ENCODE peak calls at places on chromosomes 6 and 20, in ten cellular contexts. N is tibial artery; G is CD4-positive, alpha-beta memory T cell; O is fibroblast of pulmonary artery; Z is neuronal stem cell; K is body of pancreas; L is RWPE2; C is A549; Y is Caco-2; R is astrocyte. B is an unnamed sample.

GRCh38 chr20:11195899-11196558 is 522.2 kb upstream of the JAG1 start:
- DNase-seq in G (no peak), N (no peak), L (peak), R (peak), Y (no peak), O (peak), K (peak), Z (no peak), C (peak), B (no peak)

GRCh38 chr6:167093922-167094432 is 28.9 kb upstream of the CCR6 start:
- DNase-seq in K (no peak), C (no peak), R (no peak), N (no peak), G (peak), O (no peak), Y (no peak), L (no peak), Z (no peak), B (no peak)

GRCh38 chr6:117829594-117830319 is 77.3 kb upstream of the SLC35F1 start:
- DNase-seq in R (peak), C (peak), N (no peak), O (peak), Y (peak), Z (peak), K (no peak), L (no peak), G (no peak), B (peak)

GRCh38 chr6:159929819-159930218 is 39.0 kb downstream of the MAS1 start:
- DNase-seq in K (peak), O (peak), N (no peak), R (no peak), C (no peak), Z (no peak), G (peak), L (no peak), Y (no peak), B (no peak)

GRCh38 chr6:167302796-167303195 is 11.7 kb downstream of the UNC93A start:
- DNase-seq in R (no peak), Y (no peak), C (no peak), O (no peak), Z (no peak), K (no peak), G (no peak), N (no peak), L (no peak), B (no peak)

GRCh38 chr6:109336221-109336955 is 45.9 kb downstream of the CD164 start:
- DNase-seq in Z (no peak), G (no peak), K (peak), O (peak), Y (no peak), L (no peak), C (peak), R (no peak), N (no peak), B (no peak)

GRCh38 chr6:11171952-11172351 is 60.4 kb upstream of the ERVFRD-1 start:
- DNase-seq in K (no peak), Z (no peak), O (no peak), R (no peak), L (no peak), G (no peak), N (no peak), C (no peak), Y (no peak), B (no peak)

GRCh38 chr6:44053760-44054556 is 73.3 kb downstream of the MRPL14 start:
- DNase-seq in G (no peak), K (no peak), C (no peak), N (no peak), Y (no peak), Z (no peak), O (peak), R (peak), L (no peak), B (no peak)

GRCh38 chr6:148335582-148335981 is 7.1 kb upstream of the SASH1 start:
- DNase-seq in K (no peak), C (peak), L (peak), Z (no peak), O (peak), Y (peak), N (no peak), G (no peak), R (peak), B (no peak)

GRCh38 chr6:144104898-144105487 is 9.6 kb upstream of the SF3B5 start:
- DNase-seq in R (peak), K (peak), Y (peak), G (peak), C (peak), L (no peak), Z (peak), N (no peak), O (peak), B (peak)

GRCh38 chr20:41314386-41314785 is 3.1 kb downstream of the ZHX3 start:
- DNase-seq in N (no peak), C (no peak), K (no peak), G (no peak), Z (no peak), L (no peak), O (no peak), Y (no peak), R (no peak), B (no peak)

GRCh38 chr6:1477432-1478090 is 88.2 kb downstream of the FOXF2 start:
- DNase-seq in G (no peak), N (no peak), Z (no peak), K (no peak), Y (no peak), R (peak), O (peak), C (peak), L (no peak), B (no peak)

GRCh38 chr6:80771941-80772340 is 665.5 kb downstream of the BCKDHB start:
- DNase-seq in O (peak), L (no peak), K (no peak), R (peak), C (no peak), Z (peak), Y (peak), G (no peak), N (no peak), B (no peak)

GRCh38 chr6:27478706-27479318 is 5.9 kb upstream of the ZNF184 start:
- DNase-seq in R (peak), K (peak), O (peak), G (peak), Z (peak), N (peak), L (peak), C (peak), Y (peak), B (peak)

GRCh38 chr6:25053875-25054371 is 118.2 kb upstream of the RIPOR2 start:
- DNase-seq in N (no peak), Y (no peak), Z (no peak), O (peak), L (no peak), K (no peak), C (no peak), R (peak), G (no peak), B (no peak)

GRCh38 chr6:155340464-155341129 is 26.3 kb upstream of the TFB1M start:
- DNase-seq in G (no peak), K (no peak), N (no peak), C (peak), O (peak), Y (no peak), R (peak), Z (no peak), L (no peak), B (no peak)

GRCh38 chr6:75363304-75363703 is 78.7 kb upstream of the TMEM30A start:
- DNase-seq in L (no peak), K (no peak), Y (no peak), N (no peak), G (no peak), C (no peak), R (no peak), Z (no peak), O (no peak), B (no peak)

GRCh38 chr6:2848851-2849250 is 7.2 kb upstream of the SERPINB1 start:
- DNase-seq in Z (no peak), K (no peak), R (no peak), N (no peak), O (no peak), C (no peak), Y (no peak), L (no peak), G (peak), B (no peak)

GRCh38 chr20:5621305-5621704 is 128.9 kb upstream of the SHLD1 start:
- DNase-seq in C (no peak), O (peak), N (no peak), R (peak), K (peak), G (no peak), Z (no peak), Y (no peak), L (no peak), B (no peak)

GRCh38 chr6:106360989-106361430 is 493 bp downstream of the CRYBG1 start:
- DNase-seq in G (peak), Y (peak), Z (peak), C (no peak), R (no peak), O (no peak), L (peak), K (peak), N (no peak), B (no peak)

GRCh38 chr20:20872420-20872819 is 160.0 kb upstream of the RALGAPA2 start:
- DNase-seq in K (no peak), N (no peak), Y (no peak), O (no peak), R (no peak), L (no peak), C (no peak), G (no peak), Z (no peak), B (no peak)

GRCh38 chr20:3092611-3093379 is 8.3 kb upstream of the AVP start:
- DNase-seq in K (no peak), C (no peak), O (no peak), Y (no peak), R (peak), L (no peak), G (peak), N (no peak), Z (no peak), B (no peak)
- H3K4me3 ChIP-seq in K (no peak), C (no peak), O (peak), Y (no peak), R (peak), L (no peak), G (no peak), N (no peak), Z (no peak), B (no peak)

DNA sequence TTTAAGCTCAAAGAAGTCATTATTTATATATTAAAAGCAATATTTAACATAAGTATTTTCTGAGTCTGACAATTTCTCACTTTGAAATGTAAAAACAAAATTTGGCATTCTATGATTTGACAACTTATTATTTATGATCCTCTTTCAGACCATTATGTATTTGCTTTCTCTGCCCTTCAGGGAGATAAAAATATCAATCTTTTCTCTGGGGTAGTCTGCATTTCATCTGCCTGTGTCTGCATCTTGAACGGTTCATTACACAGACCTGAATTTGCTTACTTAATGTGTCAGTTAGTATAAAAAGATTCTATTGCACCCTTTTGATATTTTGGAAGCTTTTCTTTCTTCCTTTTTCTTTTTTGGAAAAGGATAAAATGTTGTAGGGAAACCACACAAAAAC is 354.0 kb upstream of the RGS17 start:
- DNase-seq in Z (no peak), N (no peak), L (no peak), O (no peak), K (no peak), R (no peak), C (no peak), Y (no peak), G (no peak), B (no peak)
- H3K4me3 ChIP-seq in Z (no peak), N (no peak), L (no peak), O (no peak), K (no peak), R (no peak), C (no peak), Y (no peak), G (no peak), B (no peak)

DNA sequence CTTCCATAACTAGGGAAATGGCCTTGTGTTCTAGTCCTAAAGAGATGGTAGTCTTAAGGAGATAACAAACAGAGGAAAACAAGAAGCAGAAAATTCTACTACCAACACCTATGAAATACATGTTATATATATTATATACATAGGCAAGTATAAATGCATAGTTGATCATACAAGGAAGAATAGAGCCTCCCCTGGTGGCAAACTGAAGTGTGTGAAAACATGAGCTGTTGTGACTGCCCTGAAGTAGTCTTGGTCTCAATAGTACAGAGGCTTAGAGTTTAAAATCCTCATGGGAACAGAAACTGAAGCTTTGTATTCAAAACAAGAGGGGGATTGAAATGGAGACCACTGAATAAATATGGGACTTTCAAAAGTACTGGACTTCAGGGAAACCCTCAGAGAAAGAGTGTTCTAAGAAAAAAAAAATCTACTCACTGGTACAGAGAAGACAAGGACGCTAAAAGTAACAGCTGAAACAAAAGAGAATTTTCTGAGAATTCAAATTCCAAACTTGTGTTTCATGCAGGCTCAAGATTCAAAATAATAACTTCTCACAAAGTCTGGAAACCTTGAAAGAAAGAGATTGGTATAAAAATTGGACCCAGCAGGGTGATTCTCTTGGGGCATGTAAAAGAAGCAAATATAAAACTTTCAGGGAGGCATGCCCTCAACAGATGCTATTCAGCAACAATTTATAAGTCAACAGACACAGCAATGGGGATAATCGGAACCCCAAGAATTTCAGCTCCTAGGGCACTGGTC is 59.7 kb upstream of the SAMD3 start:
- DNase-seq in Z (no peak), K (no peak), Y (no peak), G (no peak), L (no peak), C (no peak), R (peak), N (no peak), O (peak), B (peak)
- H3K4me3 ChIP-seq in Z (no peak), K (no peak), Y (no peak), G (no peak), L (no peak), C (no peak), R (no peak), N (no peak), O (no peak), B (no peak)

GRCh38 chr20:46955601-46956556 is 61.2 kb downstream of the EYA2 start:
- DNase-seq in R (no peak), Y (no peak), O (no peak), Z (no peak), C (no peak), N (no peak), L (no peak), K (no peak), G (no peak), B (no peak)

GRCh38 chr20:46953596-46953995 is 59.0 kb downstream of the EYA2 start:
- DNase-seq in G (no peak), N (no peak), R (no peak), O (no peak), L (no peak), Y (no peak), C (no peak), K (no peak), Z (no peak), B (no peak)

GRCh38 chr20:46951405-46951804 is 56.8 kb downstream of the EYA2 start:
- DNase-seq in N (no peak), O (no peak), R (no peak), C (no peak), L (no peak), Z (no peak), Y (no peak), K (no peak), G (no peak), B (no peak)

GRCh38 chr20:46951840-46952497 is 57.3 kb downstream of the EYA2 start:
- DNase-seq in R (no peak), O (no peak), K (no peak), Z (no peak), Y (no peak), G (no peak), L (no peak), N (no peak), C (no peak), B (no peak)

GRCh38 chr20:46954490-46955038 is 59.9 kb downstream of the EYA2 start:
- DNase-seq in R (peak), G (no peak), O (peak), K (no peak), Y (no peak), Z (no peak), C (peak), N (no peak), L (peak), B (no peak)
- H3K4me3 ChIP-seq in R (peak), G (no peak), O (no peak), K (no peak), Y (no peak), Z (no peak), C (peak), N (no peak), L (no peak), B (no peak)

GRCh38 chr6:41505084-41506049 is 40.8 kb upstream of the FOXP4 start:
- DNase-seq in N (peak), O (peak), K (peak), Z (no peak), G (no peak), Y (no peak), R (peak), C (no peak), L (no peak), B (no peak)
- H3K4me3 ChIP-seq in N (peak), O (peak), K (no peak), Z (peak), G (no peak), Y (no peak), R (no peak), C (no peak), L (no peak), B (peak)

B was measured in WERI-Rb-1.